ENCODE peak calls at places on chromosomes 3 and 15, in eight cellular contexts. Y, J, K, S, C, U, H and A are unnamed samples. For H3K4me1, the result is how much of the 10 kb centered on the place peaks cover.

GRCh38 chr15:83250766-83251165 is 33.7 kb downstream of the BNC1 start:
- DNase-seq in K (no peak), C (peak), S (peak), Y (no peak), J (peak), U (no peak), H (no peak), A (no peak)

GRCh38 chr3:74267126-74267525 is 347.3 kb downstream of the CNTN3 start:
- DNase-seq in C (peak), Y (no peak), K (no peak), J (peak), H (no peak), S (no peak), U (peak), A (no peak)

GRCh38 chr15:37058316-37058985 is 41.9 kb downstream of the MEIS2 start:
- DNase-seq in U (no peak), Y (peak), J (no peak), C (no peak), K (peak), H (no peak), S (no peak), A (peak)

GRCh38 chr15:63301088-63301487 is 23.7 kb downstream of the APH1B start:
- DNase-seq in Y (no peak), S (no peak), K (no peak), U (no peak), J (no peak), C (no peak), H (no peak), A (no peak)

GRCh38 chr3:150495563-150496168 is 50.6 kb downstream of the SERP1 start:
- DNase-seq in C (peak), K (peak), S (peak), H (no peak), J (peak), Y (peak), U (peak), A (peak)

GRCh38 chr3:129506272-129506742 is 22.1 kb upstream of the RHO start:
- DNase-seq in K (no peak), C (no peak), Y (no peak), H (no peak), S (no peak), J (no peak), U (no peak), A (no peak)

GRCh38 chr3:189517981-189518380 is 113.2 kb upstream of the TP63 start:
- DNase-seq in Y (peak), H (no peak), C (no peak), K (no peak), S (no peak), J (no peak), U (no peak), A (no peak)

GRCh38 chr15:70316059-70316600 is 218.4 kb upstream of the TLE3 start:
- DNase-seq in Y (no peak), C (no peak), U (peak), H (no peak), K (no peak), S (peak), J (peak), A (no peak)

GRCh38 chr3:6287063-6287462 is 573.9 kb upstream of the GRM7 start:
- DNase-seq in J (no peak), Y (no peak), K (no peak), H (no peak), S (no peak), U (no peak), C (no peak), A (no peak)

GRCh38 chr3:144585408-144585807 is 613.8 kb downstream of the DIPK2A start:
- DNase-seq in C (no peak), U (no peak), Y (no peak), S (no peak), H (no peak), J (no peak), K (peak), A (no peak)
- H2AFZ ChIP-seq in C (no peak), U (no peak), Y (no peak), S (no peak), H (no peak), J (no peak), K (no peak), A (no peak)

DNA sequence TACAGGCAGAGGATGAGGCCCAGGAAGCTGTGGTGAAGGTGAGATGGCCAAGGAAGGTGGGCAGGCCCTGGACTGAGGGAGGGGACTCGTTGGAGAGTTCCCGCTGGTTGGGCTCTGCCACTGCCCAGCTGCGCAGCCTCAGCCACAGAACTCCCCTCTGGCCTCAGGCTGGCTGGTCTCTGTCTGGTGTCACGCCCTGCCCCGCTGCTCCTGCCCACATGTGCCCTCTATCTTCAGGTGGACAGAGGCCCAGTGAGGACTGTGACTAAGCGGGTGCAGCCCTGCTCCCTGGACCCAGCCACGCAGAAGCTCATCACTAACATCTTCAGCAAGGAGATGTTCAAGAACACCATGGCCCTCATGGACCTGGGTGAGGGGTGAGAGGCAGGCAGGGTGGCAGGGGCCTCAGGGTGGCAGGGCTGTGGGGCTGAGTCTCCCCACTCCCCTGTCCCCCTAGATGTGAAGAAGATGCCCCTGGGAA is 2.4 kb downstream of the PARP3 start:
- DNase-seq in J (no peak), Y (no peak), S (no peak), C (no peak), H (no peak), K (no peak), U (no peak), A (no peak)
- H3K4me3 ChIP-seq in J (no peak), Y (no peak), S (no peak), C (no peak), H (no peak), K (no peak), U (no peak), A (no peak)

GRCh38 chr3:147390589-147391569 is 15.5 kb downstream of the ZIC4 start:
- DNase-seq in K (peak), J (no peak), H (no peak), C (no peak), S (no peak), Y (peak), U (no peak), A (no peak)
- H3K4me1 ChIP-seq in K (half or more), J (under half), H (under half), C (under half), S (under half), Y (half or more), U (under half), A (under half)

GRCh38 chr15:93121994-93122910 is 33.2 kb upstream of the RGMA start:
- DNase-seq in U (no peak), Y (no peak), C (no peak), K (peak), J (peak), S (no peak), H (no peak), A (no peak)
- H2AFZ ChIP-seq in U (no peak), Y (no peak), C (no peak), K (no peak), J (no peak), S (no peak), H (no peak), A (no peak)

DNA sequence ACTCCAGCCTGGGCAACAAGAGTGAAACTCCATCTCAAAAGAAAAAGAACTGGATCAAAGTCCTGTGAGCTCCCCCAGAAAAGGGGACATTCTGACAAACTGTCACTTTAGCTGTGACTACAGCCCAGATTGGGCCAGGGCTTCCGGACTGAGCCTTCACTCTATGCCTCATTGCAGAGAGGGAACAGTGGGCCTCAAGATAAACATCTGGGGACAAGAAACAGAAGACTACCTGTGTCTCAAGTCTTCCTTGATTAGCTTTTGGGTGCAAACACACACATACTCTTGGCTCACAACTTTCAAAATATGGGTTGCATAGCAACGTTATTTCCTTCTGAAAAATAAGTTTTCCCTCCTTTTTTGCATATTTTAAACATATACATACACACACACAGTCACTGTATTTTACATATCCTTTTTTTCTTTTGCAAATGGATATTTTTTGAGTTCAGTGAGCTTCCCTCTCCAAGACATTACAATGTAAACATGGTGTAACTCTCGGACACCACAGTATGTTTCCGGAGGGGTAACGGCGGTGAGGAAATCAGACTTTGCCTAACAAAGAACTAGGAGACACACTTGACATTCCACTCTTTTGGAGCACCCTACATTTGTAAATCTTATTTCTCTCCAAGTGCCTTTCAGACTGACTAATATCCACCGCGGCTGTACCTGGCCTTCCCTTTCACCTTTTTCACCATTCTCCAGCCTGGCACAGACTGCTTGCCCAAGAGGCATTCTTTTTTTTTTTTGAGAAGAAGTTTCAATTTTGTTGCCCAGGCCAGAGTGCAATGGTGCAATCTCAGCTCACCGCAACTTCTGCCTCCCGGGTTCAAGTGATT is 3.5 kb downstream of the TKT start:
- DNase-seq in H (no peak), Y (peak), S (no peak), C (peak), U (no peak), J (no peak), K (no peak), A (no peak)
- H3K4me3 ChIP-seq in H (no peak), Y (peak), S (no peak), C (peak), U (no peak), J (peak), K (no peak), A (no peak)

GRCh38 chr15:40331026-40331425 is 7.5 kb downstream of the INAFM2 start:
- DNase-seq in K (no peak), Y (no peak), H (no peak), S (no peak), U (no peak), C (no peak), J (no peak), A (no peak)
- H3K4me1 ChIP-seq in K (under half), Y (under half), H (under half), S (under half), U (under half), C (under half), J (under half), A (under half)

GRCh38 chr3:31274406-31275024 is 258.2 kb upstream of the STT3B start:
- DNase-seq in U (no peak), C (no peak), H (no peak), K (no peak), Y (no peak), J (peak), S (no peak), A (no peak)
- H2AFZ ChIP-seq in U (no peak), C (no peak), H (no peak), K (no peak), Y (no peak), J (peak), S (no peak), A (no peak)

GRCh38 chr15:32030795-32031194 is 480 bp downstream of the CHRNA7 start:
- DNase-seq in Y (peak), K (peak), S (no peak), J (peak), U (no peak), H (no peak), C (peak), A (peak)
- H3K4me3 ChIP-seq in Y (peak), K (peak), S (no peak), J (peak), U (peak), H (peak), C (no peak), A (peak)

GRCh38 chr3:38471260-38471857 is 17.7 kb downstream of the ACVR2B start:
- DNase-seq in J (no peak), S (no peak), K (no peak), U (no peak), H (no peak), C (no peak), Y (no peak), A (no peak)
- H3K4me1 ChIP-seq in J (under half), S (under half), K (under half), U (under half), H (under half), C (under half), Y (under half), A (under half)